ENCODE peak calls at places on chromosome 11, in seven cellular contexts. One of them, this sample, is unnamed.

GRCh38 chr11:70097783-70098182 is 19.7 kb downstream of the ANO1 start:
- DNase-seq in retinal pigment epithelial cell: no peak
- DNase-seq in fibroblast of villous mesenchyme: no peak
- DNase-seq in mucosa of descending colon: no peak
- DNase-seq in upper lobe of right lung: no peak
- DNase-seq in fibroblast of pulmonary artery: no peak
- DNase-seq in transverse colon: no peak
- DNase-seq in this sample: no peak

GRCh38 chr11:56624661-56625110 is 10.0 kb upstream of the OR5M1 start:
- DNase-seq in upper lobe of right lung: no peak
- DNase-seq in fibroblast of villous mesenchyme: peak
- DNase-seq in transverse colon: no peak
- DNase-seq in retinal pigment epithelial cell: peak
- DNase-seq in mucosa of descending colon: peak
- DNase-seq in fibroblast of pulmonary artery: peak
- DNase-seq in this sample: peak

GRCh38 chr11:78961938-78962701 is 387.5 kb upstream of the NARS2 start:
- DNase-seq in retinal pigment epithelial cell: no peak
- DNase-seq in mucosa of descending colon: no peak
- DNase-seq in fibroblast of pulmonary artery: peak
- DNase-seq in upper lobe of right lung: no peak
- DNase-seq in transverse colon: no peak
- DNase-seq in fibroblast of villous mesenchyme: no peak
- DNase-seq in this sample: peak

GRCh38 chr11:117535201-117535869 is 207.7 kb downstream of the CEP164 start:
- DNase-seq in fibroblast of villous mesenchyme: no peak
- DNase-seq in transverse colon: peak
- DNase-seq in fibroblast of pulmonary artery: no peak
- DNase-seq in upper lobe of right lung: no peak
- DNase-seq in retinal pigment epithelial cell: no peak
- DNase-seq in mucosa of descending colon: peak
- DNase-seq in this sample: no peak

GRCh38 chr11:127492025-127492424 is 491.5 kb upstream of the KIRREL3 start:
- DNase-seq in upper lobe of right lung: no peak
- DNase-seq in transverse colon: no peak
- DNase-seq in fibroblast of pulmonary artery: peak
- DNase-seq in retinal pigment epithelial cell: peak
- DNase-seq in mucosa of descending colon: no peak
- DNase-seq in fibroblast of villous mesenchyme: no peak
- DNase-seq in this sample: peak

GRCh38 chr11:46238078-46238966 is 39.1 kb upstream of the CREB3L1 start:
- DNase-seq in fibroblast of villous mesenchyme: peak
- DNase-seq in upper lobe of right lung: peak
- DNase-seq in mucosa of descending colon: peak
- DNase-seq in retinal pigment epithelial cell: no peak
- DNase-seq in transverse colon: peak
- DNase-seq in fibroblast of pulmonary artery: peak
- DNase-seq in this sample: peak

GRCh38 chr11:123272565-123272964 is 77.5 kb upstream of the CLMP start:
- DNase-seq in retinal pigment epithelial cell: no peak
- DNase-seq in mucosa of descending colon: no peak
- DNase-seq in upper lobe of right lung: no peak
- DNase-seq in fibroblast of pulmonary artery: no peak
- DNase-seq in fibroblast of villous mesenchyme: no peak
- DNase-seq in transverse colon: no peak
- DNase-seq in this sample: no peak

GRCh38 chr11:47714554-47715081 is 551 bp downstream of the AGBL2 start:
- DNase-seq in retinal pigment epithelial cell: no peak
- DNase-seq in upper lobe of right lung: peak
- DNase-seq in fibroblast of villous mesenchyme: peak
- DNase-seq in transverse colon: peak
- DNase-seq in mucosa of descending colon: peak
- DNase-seq in fibroblast of pulmonary artery: peak
- DNase-seq in this sample: no peak

GRCh38 chr11:71449596-71449995 is 1.4 kb upstream of the DHCR7 start:
- DNase-seq in fibroblast of pulmonary artery: no peak
- DNase-seq in retinal pigment epithelial cell: no peak
- DNase-seq in transverse colon: no peak
- DNase-seq in fibroblast of villous mesenchyme: no peak
- DNase-seq in upper lobe of right lung: no peak
- DNase-seq in mucosa of descending colon: no peak
- DNase-seq in this sample: no peak

GRCh38 chr11:827861-828167 is at the start of gene CRACR2B:
- DNase-seq in fibroblast of pulmonary artery: no peak
- DNase-seq in fibroblast of villous mesenchyme: no peak
- DNase-seq in retinal pigment epithelial cell: no peak
- DNase-seq in transverse colon: peak
- DNase-seq in upper lobe of right lung: no peak
- DNase-seq in mucosa of descending colon: peak
- DNase-seq in this sample: no peak

GRCh38 chr11:316031-316701 is 2.3 kb downstream of the IFITM1 start:
- DNase-seq in upper lobe of right lung: peak
- DNase-seq in retinal pigment epithelial cell: no peak
- DNase-seq in fibroblast of villous mesenchyme: peak
- DNase-seq in fibroblast of pulmonary artery: no peak
- DNase-seq in mucosa of descending colon: no peak
- DNase-seq in transverse colon: no peak
- DNase-seq in this sample: no peak

GRCh38 chr11:60265373-60266214 is 14.9 kb upstream of the MS4A4A start:
- DNase-seq in retinal pigment epithelial cell: no peak
- DNase-seq in fibroblast of pulmonary artery: peak
- DNase-seq in transverse colon: no peak
- DNase-seq in fibroblast of villous mesenchyme: peak
- DNase-seq in mucosa of descending colon: peak
- DNase-seq in upper lobe of right lung: no peak
- DNase-seq in this sample: no peak

GRCh38 chr11:75615709-75616108 is 53.1 kb downstream of the MAP6 start:
- DNase-seq in mucosa of descending colon: no peak
- DNase-seq in transverse colon: no peak
- DNase-seq in fibroblast of villous mesenchyme: no peak
- DNase-seq in upper lobe of right lung: no peak
- DNase-seq in retinal pigment epithelial cell: no peak
- DNase-seq in fibroblast of pulmonary artery: no peak
- DNase-seq in this sample: no peak

GRCh38 chr11:57457643-57458023 is 2.7 kb upstream of the RTN4RL2 start:
- DNase-seq in transverse colon: no peak
- DNase-seq in upper lobe of right lung: no peak
- DNase-seq in fibroblast of villous mesenchyme: no peak
- DNase-seq in retinal pigment epithelial cell: no peak
- DNase-seq in fibroblast of pulmonary artery: no peak
- DNase-seq in mucosa of descending colon: no peak
- DNase-seq in this sample: no peak

GRCh38 chr11:111878385-111878765 is 590 bp downstream of the FDXACB1 start:
- DNase-seq in mucosa of descending colon: no peak
- DNase-seq in fibroblast of villous mesenchyme: no peak
- DNase-seq in transverse colon: no peak
- DNase-seq in upper lobe of right lung: no peak
- DNase-seq in fibroblast of pulmonary artery: peak
- DNase-seq in retinal pigment epithelial cell: no peak
- DNase-seq in this sample: no peak

GRCh38 chr11:69301491-69302401 is 7.8 kb downstream of the MYEOV start:
- DNase-seq in retinal pigment epithelial cell: no peak
- DNase-seq in fibroblast of pulmonary artery: peak
- DNase-seq in fibroblast of villous mesenchyme: peak
- DNase-seq in transverse colon: peak
- DNase-seq in mucosa of descending colon: peak
- DNase-seq in upper lobe of right lung: peak
- DNase-seq in this sample: peak

GRCh38 chr11:12066056-12066798 is 44.2 kb upstream of the MICAL2 start:
- DNase-seq in retinal pigment epithelial cell: no peak
- DNase-seq in mucosa of descending colon: no peak
- DNase-seq in fibroblast of villous mesenchyme: peak
- DNase-seq in upper lobe of right lung: no peak
- DNase-seq in fibroblast of pulmonary artery: peak
- DNase-seq in transverse colon: peak
- DNase-seq in this sample: peak

GRCh38 chr11:35041070-35041554 is 97.9 kb upstream of the CD44 start:
- DNase-seq in retinal pigment epithelial cell: no peak
- DNase-seq in transverse colon: no peak
- DNase-seq in fibroblast of villous mesenchyme: no peak
- DNase-seq in fibroblast of pulmonary artery: no peak
- DNase-seq in upper lobe of right lung: no peak
- DNase-seq in mucosa of descending colon: no peak
- DNase-seq in this sample: no peak

GRCh38 chr11:35039076-35039475 is 99.9 kb upstream of the CD44 start:
- DNase-seq in retinal pigment epithelial cell: no peak
- DNase-seq in transverse colon: no peak
- DNase-seq in upper lobe of right lung: no peak
- DNase-seq in fibroblast of pulmonary artery: no peak
- DNase-seq in mucosa of descending colon: no peak
- DNase-seq in fibroblast of villous mesenchyme: peak
- DNase-seq in this sample: no peak

GRCh38 chr11:35038211-35038930 is 100.6 kb upstream of the CD44 start:
- DNase-seq in mucosa of descending colon: no peak
- DNase-seq in fibroblast of pulmonary artery: no peak
- DNase-seq in transverse colon: no peak
- DNase-seq in retinal pigment epithelial cell: no peak
- DNase-seq in fibroblast of villous mesenchyme: peak
- DNase-seq in upper lobe of right lung: no peak
- DNase-seq in this sample: no peak

GRCh38 chr11:35042265-35042664 is 96.7 kb upstream of the CD44 start:
- DNase-seq in retinal pigment epithelial cell: no peak
- DNase-seq in fibroblast of villous mesenchyme: peak
- DNase-seq in transverse colon: no peak
- DNase-seq in upper lobe of right lung: no peak
- DNase-seq in mucosa of descending colon: no peak
- DNase-seq in fibroblast of pulmonary artery: no peak
- DNase-seq in this sample: no peak

DNA sequence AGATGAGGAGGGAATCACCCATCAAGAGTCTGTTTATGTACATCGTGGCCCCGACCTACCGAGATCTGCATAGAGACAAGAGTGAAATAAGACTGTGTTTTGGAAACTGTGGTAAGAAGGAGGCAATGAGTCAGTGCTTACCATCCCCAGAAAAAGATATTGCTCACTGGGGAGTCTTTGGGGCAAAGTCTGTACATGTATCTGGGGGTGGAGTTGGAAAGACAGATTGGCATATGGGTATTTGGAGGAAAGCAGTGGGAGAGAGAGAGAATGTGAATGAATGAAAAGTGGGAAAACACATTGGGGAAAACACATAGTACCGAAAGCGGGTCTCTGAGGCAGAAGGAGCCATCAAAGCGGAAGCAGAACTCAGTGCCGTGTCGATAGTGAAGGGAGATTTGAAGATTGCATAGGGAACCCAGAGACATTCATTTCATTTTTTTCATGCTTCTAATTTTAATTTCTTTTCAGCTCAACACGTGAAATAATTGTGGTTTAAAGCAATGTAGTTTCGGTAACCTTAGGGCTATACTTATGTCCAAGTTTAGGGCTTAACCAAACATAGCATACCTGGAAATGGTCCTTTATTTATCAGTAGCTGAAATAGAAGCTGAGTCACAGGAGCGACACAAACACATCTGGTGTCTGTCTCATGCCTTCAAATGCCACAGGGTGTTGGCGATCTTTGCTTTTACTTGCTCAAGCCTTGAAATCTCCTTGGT is 98.6 kb upstream of the CD44 start:
- DNase-seq in fibroblast of pulmonary artery: peak
- DNase-seq in fibroblast of villous mesenchyme: peak
- DNase-seq in retinal pigment epithelial cell: no peak
- DNase-seq in mucosa of descending colon: peak
- DNase-seq in transverse colon: no peak
- DNase-seq in upper lobe of right lung: no peak
- DNase-seq in this sample: peak
- H3K4me3 ChIP-seq in fibroblast of pulmonary artery: no peak
- H3K4me3 ChIP-seq in fibroblast of villous mesenchyme: no peak
- H3K4me3 ChIP-seq in retinal pigment epithelial cell: no peak
- H3K4me3 ChIP-seq in mucosa of descending colon: no peak
- H3K4me3 ChIP-seq in transverse colon: no peak
- H3K4me3 ChIP-seq in upper lobe of right lung: no peak
- H3K4me3 ChIP-seq in this sample: peak

DNA sequence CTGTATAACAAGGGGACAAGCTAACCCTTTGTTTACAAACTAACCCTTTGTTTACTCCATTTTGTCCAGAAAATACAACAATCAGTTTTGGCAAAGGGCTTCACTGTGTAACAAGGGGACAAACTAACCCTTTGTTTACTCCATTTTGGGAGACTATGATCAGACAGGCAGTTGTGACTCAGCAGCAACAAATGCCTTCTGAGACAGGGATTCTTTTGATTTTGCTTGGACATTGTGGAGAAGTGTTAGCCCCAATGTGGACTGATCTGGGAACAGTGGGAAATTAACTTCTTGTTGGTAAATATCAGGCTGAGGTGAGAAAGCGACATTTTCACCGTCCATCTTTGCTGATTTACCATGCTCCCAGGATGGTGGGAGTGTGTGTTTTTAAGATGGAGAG is 983 bp downstream of the EHF start:
- DNase-seq in fibroblast of pulmonary artery: no peak
- DNase-seq in transverse colon: no peak
- DNase-seq in fibroblast of villous mesenchyme: no peak
- DNase-seq in retinal pigment epithelial cell: no peak
- DNase-seq in upper lobe of right lung: no peak
- DNase-seq in mucosa of descending colon: no peak
- DNase-seq in this sample: no peak
- H3K4me3 ChIP-seq in fibroblast of pulmonary artery: no peak
- H3K4me3 ChIP-seq in transverse colon: peak
- H3K4me3 ChIP-seq in fibroblast of villous mesenchyme: no peak
- H3K4me3 ChIP-seq in retinal pigment epithelial cell: no peak
- H3K4me3 ChIP-seq in upper lobe of right lung: peak
- H3K4me3 ChIP-seq in mucosa of descending colon: peak
- H3K4me3 ChIP-seq in this sample: no peak

GRCh38 chr11:3014943-3015342 is 22.8 kb upstream of the NAP1L4 start:
- DNase-seq in retinal pigment epithelial cell: no peak
- DNase-seq in transverse colon: no peak
- DNase-seq in upper lobe of right lung: no peak
- DNase-seq in fibroblast of pulmonary artery: no peak
- DNase-seq in fibroblast of villous mesenchyme: no peak
- DNase-seq in mucosa of descending colon: no peak
- DNase-seq in this sample: no peak
- H3K4me3 ChIP-seq in retinal pigment epithelial cell: no peak
- H3K4me3 ChIP-seq in transverse colon: no peak
- H3K4me3 ChIP-seq in upper lobe of right lung: no peak
- H3K4me3 ChIP-seq in fibroblast of pulmonary artery: no peak
- H3K4me3 ChIP-seq in fibroblast of villous mesenchyme: no peak
- H3K4me3 ChIP-seq in mucosa of descending colon: no peak
- H3K4me3 ChIP-seq in this sample: no peak

GRCh38 chr11:96049426-96049825 is 125.5 kb upstream of the MTMR2 start:
- DNase-seq in upper lobe of right lung: no peak
- DNase-seq in mucosa of descending colon: no peak
- DNase-seq in retinal pigment epithelial cell: peak
- DNase-seq in transverse colon: no peak
- DNase-seq in fibroblast of villous mesenchyme: peak
- DNase-seq in fibroblast of pulmonary artery: peak
- DNase-seq in this sample: peak

GRCh38 chr11:96044311-96044710 is 120.4 kb upstream of the MTMR2 start:
- DNase-seq in fibroblast of pulmonary artery: no peak
- DNase-seq in transverse colon: no peak
- DNase-seq in retinal pigment epithelial cell: no peak
- DNase-seq in fibroblast of villous mesenchyme: no peak
- DNase-seq in upper lobe of right lung: no peak
- DNase-seq in mucosa of descending colon: no peak
- DNase-seq in this sample: no peak

GRCh38 chr11:96050435-96051182 is 126.7 kb upstream of the MTMR2 start:
- DNase-seq in mucosa of descending colon: no peak
- DNase-seq in retinal pigment epithelial cell: peak
- DNase-seq in transverse colon: no peak
- DNase-seq in upper lobe of right lung: no peak
- DNase-seq in fibroblast of pulmonary artery: peak
- DNase-seq in fibroblast of villous mesenchyme: peak
- DNase-seq in this sample: peak

GRCh38 chr11:96044747-96045146 is 120.8 kb upstream of the MTMR2 start:
- DNase-seq in fibroblast of villous mesenchyme: no peak
- DNase-seq in mucosa of descending colon: no peak
- DNase-seq in upper lobe of right lung: no peak
- DNase-seq in fibroblast of pulmonary artery: no peak
- DNase-seq in retinal pigment epithelial cell: no peak
- DNase-seq in transverse colon: no peak
- DNase-seq in this sample: no peak

GRCh38 chr11:96045622-96046456 is 121.9 kb upstream of the MTMR2 start:
- DNase-seq in mucosa of descending colon: no peak
- DNase-seq in fibroblast of villous mesenchyme: peak
- DNase-seq in retinal pigment epithelial cell: peak
- DNase-seq in upper lobe of right lung: no peak
- DNase-seq in transverse colon: no peak
- DNase-seq in fibroblast of pulmonary artery: peak
- DNase-seq in this sample: peak
- H3K4me3 ChIP-seq in mucosa of descending colon: no peak
- H3K4me3 ChIP-seq in fibroblast of villous mesenchyme: no peak
- H3K4me3 ChIP-seq in retinal pigment epithelial cell: no peak
- H3K4me3 ChIP-seq in upper lobe of right lung: peak
- H3K4me3 ChIP-seq in transverse colon: no peak
- H3K4me3 ChIP-seq in fibroblast of pulmonary artery: peak
- H3K4me3 ChIP-seq in this sample: no peak

This sample was measured in astrocyte.